ENCODE peak calls at places on chromosomes 6 and 20, in eight cellular contexts. M is A549, N is tibial artery, Y is spleen, L is endothelial cell of umbilical vein, G is Peyer's patch, A is IMR-90, C is lung. R is an unnamed sample. For H3K4me1, the result is how much of the 10 kb centered on the place peaks cover.

GRCh38 chr20:2101057-2101934 is at the start of gene STK35:
- DNase-seq in A (no peak), C (peak), N (no peak), M (peak), L (peak), G (no peak), Y (no peak), R (peak)

GRCh38 chr6:135114355-135115145 is 59.9 kb upstream of the HBS1L start:
- DNase-seq in G (no peak), N (no peak), C (no peak), M (no peak), Y (no peak), A (no peak), L (no peak), R (no peak)

GRCh38 chr20:50187403-50188051 is 3.1 kb upstream of the CEBPB start:
- DNase-seq in L (no peak), N (no peak), M (peak), A (peak), Y (peak), G (no peak), C (peak), R (no peak)

GRCh38 chr6:122696853-122697252 is 82.7 kb upstream of the FABP7 start:
- DNase-seq in L (peak), Y (no peak), M (peak), N (no peak), A (peak), C (no peak), G (no peak), R (peak)

GRCh38 chr20:47610247-47610944 is 108.7 kb downstream of the NCOA3 start:
- DNase-seq in N (no peak), C (no peak), M (peak), A (peak), G (peak), Y (no peak), L (peak), R (peak)

GRCh38 chr6:95248501-95248900 is 328.8 kb upstream of the MANEA start:
- DNase-seq in M (peak), G (no peak), L (no peak), Y (no peak), C (no peak), A (peak), N (no peak), R (no peak)

GRCh38 chr6:29737707-29738630 is 14.7 kb downstream of the HLA-F start:
- DNase-seq in L (peak), A (peak), M (peak), C (peak), Y (peak), N (no peak), G (peak), R (peak)

GRCh38 chr6:31961616-31962015 is 2.6 kb downstream of the SKIC2 start:
- DNase-seq in C (no peak), Y (no peak), N (no peak), G (no peak), A (no peak), M (no peak), L (no peak), R (no peak)

GRCh38 chr6:121086876-121087275 is 247.4 kb downstream of the TBC1D32 start:
- DNase-seq in L (no peak), M (no peak), G (no peak), C (no peak), Y (no peak), N (no peak), A (no peak), R (no peak)

GRCh38 chr20:22370137-22370536 is 214.2 kb downstream of the FOXA2 start:
- DNase-seq in A (no peak), C (no peak), M (no peak), Y (no peak), N (no peak), L (no peak), G (no peak), R (no peak)

GRCh38 chr20:25052255-25053206 is 5.4 kb downstream of the ACSS1 start:
- DNase-seq in A (no peak), C (no peak), G (peak), N (peak), Y (peak), M (no peak), L (no peak), R (no peak)

GRCh38 chr6:122568865-122569264 is 41.3 kb upstream of the PKIB start:
- DNase-seq in A (no peak), M (no peak), Y (no peak), C (no peak), N (no peak), G (no peak), L (no peak), R (no peak)

GRCh38 chr6:116059713-116060571 is 749 bp downstream of the FRK start:
- DNase-seq in L (no peak), C (peak), Y (no peak), G (no peak), A (no peak), M (no peak), N (no peak), R (peak)

GRCh38 chr6:3750324-3751018 is 1.0 kb downstream of the PXDC1 start:
- DNase-seq in L (peak), Y (peak), M (no peak), A (peak), C (peak), G (peak), N (peak), R (peak)

GRCh38 chr20:15512916-15513315 is 1060.3 kb downstream of the KIF16B start:
- DNase-seq in L (no peak), A (no peak), C (no peak), M (no peak), Y (no peak), N (no peak), G (no peak), R (no peak)

GRCh38 chr20:58673119-58673518 is 19.5 kb upstream of the NPEPL1 start:
- DNase-seq in L (no peak), N (no peak), A (no peak), G (no peak), C (no peak), M (no peak), Y (no peak), R (no peak)

GRCh38 chr6:138417493-138418117 is 13.6 kb downstream of the HEBP2 start:
- DNase-seq in N (no peak), L (no peak), M (no peak), C (no peak), A (no peak), G (no peak), Y (no peak), R (no peak)

GRCh38 chr20:63060057-63060991 is 53.6 kb upstream of the BHLHE23 start:
- DNase-seq in C (no peak), Y (peak), L (no peak), A (peak), M (no peak), G (no peak), N (peak), R (no peak)

GRCh38 chr6:101402618-101403002 is 9.1 kb downstream of the GRIK2 start:
- DNase-seq in N (no peak), Y (no peak), A (no peak), L (no peak), C (no peak), M (no peak), G (no peak), R (no peak)

GRCh38 chr20:46547995-46548394 is 2.5 kb downstream of the OCSTAMP start:
- DNase-seq in Y (no peak), A (no peak), N (no peak), C (no peak), M (no peak), G (no peak), L (no peak), R (no peak)

GRCh38 chr6:160348209-160348551 is at the start of gene SLC22A3:
- DNase-seq in Y (no peak), L (no peak), N (no peak), C (no peak), M (peak), A (no peak), G (no peak), R (no peak)

GRCh38 chr6:79946242-79946641 is 1.1 kb downstream of the ELOVL4 start:
- DNase-seq in L (no peak), G (no peak), C (no peak), A (peak), M (peak), N (no peak), Y (no peak), R (peak)

GRCh38 chr6:107118976-107119375 is 3.7 kb upstream of the BEND3 start:
- DNase-seq in G (no peak), Y (no peak), L (no peak), A (no peak), M (no peak), C (no peak), N (no peak), R (peak)

GRCh38 chr6:151592449-151593169 is 98.8 kb downstream of the CCDC170 start:
- DNase-seq in C (no peak), L (no peak), Y (no peak), A (no peak), G (no peak), N (no peak), M (no peak), R (no peak)

GRCh38 chr20:61760321-61761112 is 305.2 kb downstream of the TAF4 start:
- DNase-seq in N (peak), L (no peak), A (no peak), M (no peak), G (no peak), C (no peak), Y (peak), R (no peak)

GRCh38 chr20:12371955-12372354 is 454.3 kb downstream of the BTBD3 start:
- DNase-seq in A (no peak), Y (no peak), L (no peak), N (no peak), M (no peak), C (no peak), G (no peak), R (no peak)

GRCh38 chr20:64261138-64261537 is 5.6 kb downstream of the PCMTD2 start:
- DNase-seq in Y (no peak), A (peak), M (no peak), C (no peak), N (no peak), G (no peak), L (peak), R (peak)

GRCh38 chr6:118656822-118657451 is 5.5 kb upstream of the CEP85L start:
- DNase-seq in G (no peak), C (no peak), N (no peak), Y (no peak), L (no peak), A (no peak), M (no peak), R (no peak)

GRCh38 chr6:44004625-44005506 is 122.4 kb downstream of the MRPL14 start:
- DNase-seq in C (no peak), G (no peak), N (peak), M (peak), Y (no peak), L (no peak), A (peak), R (no peak)

GRCh38 chr6:38997128-38997761 is 51.3 kb upstream of the GLP1R start:
- DNase-seq in A (peak), C (no peak), Y (no peak), L (peak), M (peak), G (no peak), N (no peak), R (no peak)

GRCh38 chr20:64006902-64007301 is 26.0 kb downstream of the PRPF6 start:
- DNase-seq in A (no peak), C (no peak), N (no peak), G (no peak), L (no peak), M (no peak), Y (no peak), R (no peak)

GRCh38 chr6:162871966-162872365 is 144.2 kb downstream of the PACRG start:
- DNase-seq in A (no peak), G (no peak), C (no peak), Y (no peak), M (no peak), N (no peak), L (no peak), R (no peak)

GRCh38 chr6:38220069-38220723 is 400.7 kb downstream of the ZFAND3 start:
- DNase-seq in L (no peak), M (no peak), N (no peak), A (no peak), G (no peak), C (no peak), Y (no peak), R (no peak)

GRCh38 chr6:144064402-144064830 is 31.0 kb downstream of the SF3B5 start:
- DNase-seq in L (no peak), A (no peak), G (peak), M (no peak), Y (peak), N (peak), C (peak), R (no peak)

GRCh38 chr6:158488065-158488464 is 71.8 kb upstream of the TMEM181 start:
- DNase-seq in N (no peak), Y (no peak), A (peak), M (peak), L (peak), C (no peak), G (no peak), R (peak)

DNA sequence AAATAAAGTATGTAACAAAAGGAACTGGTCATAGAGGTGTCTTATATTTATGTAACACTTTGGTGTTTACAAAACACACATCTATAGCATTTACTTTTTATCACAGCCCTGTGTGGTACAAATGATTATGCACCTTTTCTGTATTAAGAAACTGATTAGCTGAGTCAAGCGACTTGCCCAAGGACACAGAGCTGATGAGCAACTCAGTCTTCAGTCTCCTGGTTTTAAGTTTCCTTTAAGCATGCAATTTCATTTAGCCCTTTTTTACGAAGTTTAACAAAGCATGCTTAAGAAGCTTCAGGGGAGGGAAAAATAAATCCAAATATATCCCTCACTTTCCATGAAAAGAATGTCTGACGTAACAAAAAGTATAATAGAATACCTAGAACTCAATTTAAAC is 2.4 kb downstream of the DCDC2 start:
- DNase-seq in M (no peak), C (no peak), G (no peak), Y (no peak), L (no peak), A (no peak), N (no peak), R (no peak)
- H3K4me1 ChIP-seq in M (under half), C (under half), G (under half), Y (under half), L (under half), A (under half), N (under half), R (under half)

DNA sequence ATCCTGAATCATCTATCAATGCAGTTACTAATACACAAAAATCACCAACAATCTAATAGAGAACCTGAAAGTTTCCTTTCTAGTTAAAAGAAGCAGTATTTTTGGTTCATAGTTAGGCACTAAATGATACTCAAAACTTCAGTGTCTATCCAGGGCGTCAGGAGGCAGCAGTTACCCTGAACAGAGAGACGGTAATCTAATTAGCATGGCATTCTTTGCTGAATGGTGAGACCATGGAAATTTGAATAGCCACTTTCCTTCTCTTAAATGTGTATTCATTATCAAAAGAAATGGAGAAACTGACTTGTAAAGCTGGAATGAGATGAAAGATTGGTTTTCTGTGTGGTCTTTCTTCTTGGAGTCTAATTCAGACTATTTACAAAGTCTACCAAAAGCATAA is 146.6 kb upstream of the BMP5 start:
- DNase-seq in L (no peak), C (no peak), A (no peak), N (no peak), M (no peak), Y (no peak), G (no peak), R (no peak)
- TF ChIP-seq CTCF in L (no peak), C (no peak), A (peak), N (no peak), M (no peak), Y (no peak), G (no peak), R (peak)

GRCh38 chr6:111533087-111533784 is 50.2 kb upstream of the REV3L start:
- DNase-seq in M (no peak), G (no peak), Y (no peak), N (no peak), C (no peak), A (no peak), L (no peak), R (no peak)

GRCh38 chr6:111540971-111541719 is 58.1 kb upstream of the REV3L start:
- DNase-seq in A (no peak), G (no peak), Y (no peak), C (no peak), N (no peak), L (peak), M (no peak), R (no peak)

GRCh38 chr6:111541720-111542065 is 58.7 kb upstream of the REV3L start:
- DNase-seq in C (no peak), M (no peak), Y (no peak), A (no peak), L (no peak), G (no peak), N (no peak), R (no peak)

GRCh38 chr6:111534366-111534765 is 51.3 kb upstream of the REV3L start:
- DNase-seq in N (no peak), C (peak), A (peak), Y (no peak), G (no peak), L (peak), M (peak), R (no peak)

GRCh38 chr6:111536888-111537287 is 53.9 kb upstream of the REV3L start:
- DNase-seq in N (no peak), L (peak), Y (no peak), A (no peak), G (no peak), M (no peak), C (peak), R (no peak)
- H3K4me1 ChIP-seq in N (under half), L (under half), Y (under half), A (under half), G (under half), M (under half), C (under half), R (under half)

DNA sequence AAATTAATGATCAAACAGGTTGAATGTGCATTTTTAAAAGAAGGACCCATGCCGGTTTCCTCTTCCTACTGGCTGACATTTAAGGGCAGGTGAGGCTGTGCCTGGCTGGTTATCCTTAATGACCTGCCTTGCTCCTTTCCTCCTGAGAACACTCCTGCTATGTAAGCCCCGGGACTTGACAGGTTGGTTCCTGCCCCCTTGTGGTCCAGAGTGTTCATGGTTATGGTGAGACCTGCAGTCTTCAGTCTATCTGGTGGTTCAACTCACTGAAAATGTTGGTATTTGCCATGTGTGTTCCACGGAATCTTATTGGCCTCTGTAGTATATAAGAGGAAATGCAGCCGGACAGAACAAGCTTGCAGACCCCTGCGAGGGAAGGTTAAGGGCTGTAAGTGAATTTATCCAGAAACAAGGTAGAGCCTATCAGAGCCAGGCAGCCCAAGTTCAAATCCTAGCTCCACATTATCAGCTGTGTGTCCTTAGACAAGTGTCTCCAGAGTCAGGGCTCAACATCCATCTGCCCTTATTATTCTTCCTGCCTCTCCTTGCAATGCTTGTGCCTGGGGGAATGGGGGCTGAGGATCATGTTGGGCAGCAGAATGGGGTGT is 5.2 kb upstream of the BPIFA3 start:
- DNase-seq in L (peak), C (peak), M (peak), Y (no peak), A (peak), N (peak), G (no peak), R (peak)
- TF ChIP-seq CTCF in L (peak), C (peak), M (peak), Y (peak), A (peak), N (no peak), G (no peak), R (peak)

GRCh38 chr6:148349466-148349865 is 6.8 kb downstream of the SASH1 start:
- DNase-seq in M (no peak), G (no peak), L (no peak), A (no peak), C (no peak), N (no peak), Y (no peak), R (no peak)
- H3K4me1 ChIP-seq in M (under half), G (under half), L (under half), A (under half), C (under half), N (under half), Y (under half), R (under half)

GRCh38 chr6:35731736-35732532 is 4.9 kb upstream of the ARMC12 start:
- DNase-seq in G (peak), Y (peak), M (peak), A (peak), L (peak), N (peak), C (peak), R (peak)
- TF ChIP-seq CTCF in G (no peak), Y (peak), M (no peak), A (no peak), L (peak), N (peak), C (no peak), R (peak)